ENCODE peak calls at places on chromosomes 6 and 20, in eight cellular contexts. O, D, T, J, X, I, F and M are unnamed samples.

GRCh38 chr20:19462491-19462890 is 250.0 kb downstream of the SLC24A3 start:
- DNase-seq in O (no peak), D (no peak), T (no peak), J (no peak), X (no peak), I (no peak), F (no peak), M (no peak)

GRCh38 chr6:42781811-42782688 is at the start of gene BICRAL:
- DNase-seq in O (peak; percentile 56), D (peak; percentile 53), T (peak; percentile 65), J (peak; percentile 92), X (peak; percentile 87), I (peak; percentile 74), F (no peak), M (peak; percentile 84)

GRCh38 chr6:128412680-128413079 is 107.7 kb downstream of the PTPRK start:
- DNase-seq in O (peak; percentile 13), D (no peak), T (no peak), J (no peak), X (no peak), I (no peak), F (no peak), M (no peak)

GRCh38 chr6:17897681-17898080 is 89.8 kb downstream of the KIF13A start:
- DNase-seq in O (no peak), D (no peak), T (no peak), J (no peak), X (no peak), I (no peak), F (no peak), M (no peak)

GRCh38 chr6:12605888-12606345 is 110.7 kb upstream of the PHACTR1 start:
- DNase-seq in O (peak; percentile 61), D (no peak), T (peak; percentile 52), J (peak; percentile 60), X (peak; percentile 60), I (peak; percentile 85), F (no peak), M (peak; percentile 51)

GRCh38 chr6:16759181-16759645 is 2.0 kb downstream of the ATXN1 start:
- DNase-seq in O (peak; percentile 19), D (no peak), T (no peak), J (no peak), X (peak; percentile 4), I (no peak), F (no peak), M (no peak)

GRCh38 chr20:45341939-45342862 is 6.0 kb downstream of the SDC4 start:
- DNase-seq in O (peak; percentile 62), D (no peak), T (no peak), J (peak; percentile 55), X (peak; percentile 80), I (no peak), F (no peak), M (peak; percentile 48)

GRCh38 chr6:154509421-154510143 is 903 bp downstream of the CNKSR3 start:
- DNase-seq in O (peak; percentile 53), D (peak; percentile 36), T (peak; percentile 25), J (peak; percentile 31), X (peak; percentile 26), I (no peak), F (no peak), M (peak; percentile 54)

GRCh38 chr6:125839471-125839870 is 48.7 kb downstream of the NCOA7 start:
- DNase-seq in O (no peak), D (no peak), T (no peak), J (no peak), X (no peak), I (no peak), F (no peak), M (no peak)

GRCh38 chr6:159789377-159790148 is at the start of gene TCP1:
- DNase-seq in O (peak; percentile 99), D (peak; percentile 95), T (peak; percentile 97), J (peak; percentile 97), X (peak; percentile 98), I (peak; percentile 99), F (peak; percentile 99), M (peak; percentile 98)

GRCh38 chr20:56676001-56676400 is 46.9 kb downstream of the TFAP2C start:
- DNase-seq in O (peak; percentile 15), D (no peak), T (no peak), J (no peak), X (no peak), I (no peak), F (no peak), M (no peak)

GRCh38 chr6:3334579-3334978 is 75.8 kb downstream of the PSMG4 start:
- DNase-seq in O (no peak), D (no peak), T (no peak), J (no peak), X (no peak), I (no peak), F (no peak), M (peak; percentile 30)

GRCh38 chr20:45433316-45433715 is 17.4 kb downstream of the PIGT start:
- DNase-seq in O (peak; percentile 26), D (no peak), T (no peak), J (no peak), X (no peak), I (no peak), F (no peak), M (no peak)

GRCh38 chr6:39029156-39030011 is 19.2 kb upstream of the GLP1R start:
- DNase-seq in O (no peak), D (peak; percentile 72), T (peak; percentile 53), J (peak; percentile 47), X (peak; percentile 81), I (peak; percentile 36), F (no peak), M (peak; percentile 59)

GRCh38 chr20:10093087-10093591 is 58.4 kb downstream of the ANKEF1 start:
- DNase-seq in O (peak; percentile 83), D (no peak), T (no peak), J (peak; percentile 79), X (peak; percentile 17), I (no peak), F (no peak), M (no peak)

GRCh38 chr6:47251396-47251795 is 58.3 kb downstream of the TNFRSF21 start:
- DNase-seq in O (no peak), D (no peak), T (no peak), J (no peak), X (no peak), I (no peak), F (no peak), M (no peak)

GRCh38 chr6:13508711-13509705 is 21.6 kb upstream of the GFOD1 start:
- DNase-seq in O (no peak), D (no peak), T (no peak), J (no peak), X (no peak), I (no peak), F (no peak), M (no peak)

GRCh38 chr6:44062771-44063560 is 64.3 kb downstream of the MRPL14 start:
- DNase-seq in O (peak; percentile 71), D (no peak), T (no peak), J (no peak), X (no peak), I (peak; percentile 58), F (no peak), M (peak; percentile 39)

GRCh38 chr20:58228484-58229197 is at the start of gene ANKRD60:
- DNase-seq in O (no peak), D (peak; percentile 44), T (no peak), J (no peak), X (no peak), I (no peak), F (no peak), M (peak; percentile 70)

GRCh38 chr6:37897321-37897720 is 77.8 kb downstream of the ZFAND3 start:
- DNase-seq in O (peak; percentile 58), D (no peak), T (no peak), J (peak; percentile 63), X (peak; percentile 24), I (no peak), F (no peak), M (no peak)
- TF ChIP-seq CTCF in O (no peak), D (no peak), T (no peak), J (no peak), X (no peak), I (no peak), F (no peak), M (no peak)

DNA sequence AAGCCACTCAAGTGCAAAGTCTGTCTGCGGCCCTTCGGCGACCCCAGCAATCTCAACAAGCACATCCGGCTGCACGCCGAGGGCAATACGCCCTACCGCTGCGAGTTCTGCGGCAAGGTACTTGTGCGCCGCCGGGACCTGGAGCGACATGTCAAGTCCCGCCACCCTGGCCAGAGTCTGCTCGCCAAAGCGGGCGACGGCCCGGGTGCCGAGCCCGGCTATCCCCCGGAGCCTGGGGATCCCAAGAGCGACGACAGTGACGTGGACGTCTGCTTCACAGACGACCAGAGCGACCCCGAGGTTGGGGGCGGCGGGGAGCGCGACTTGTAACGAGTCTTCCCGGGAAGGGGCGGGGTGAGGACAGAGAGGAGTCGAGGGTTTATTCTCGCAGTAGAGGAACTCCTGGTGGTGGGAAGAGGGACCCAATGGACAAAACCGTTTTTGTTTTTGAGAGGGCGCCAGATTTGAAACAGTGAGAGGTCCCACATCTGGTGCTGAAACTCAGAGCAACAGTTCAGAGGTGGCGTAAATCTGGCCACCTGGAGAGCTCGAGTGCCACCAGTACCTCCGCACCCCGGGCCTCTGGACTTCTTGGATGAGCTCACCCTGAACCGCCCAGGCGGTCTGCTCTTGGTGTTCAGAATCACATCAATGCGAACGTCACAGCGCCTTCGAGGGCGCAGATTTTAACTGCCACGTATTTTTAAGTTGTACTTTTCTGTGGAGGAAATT is 8.0 kb downstream of the PRDM13 start:
- DNase-seq in O (no peak), D (no peak), T (no peak), J (no peak), X (peak; percentile 37), I (peak; percentile 64), F (no peak), M (peak; percentile 58)
- TF ChIP-seq CTCF in O (no peak), D (no peak), T (peak; percentile 34), J (no peak), X (no peak), I (no peak), F (no peak), M (peak; percentile 16)

GRCh38 chr20:54650201-54650722 is 174.9 kb downstream of the DOK5 start:
- DNase-seq in O (no peak), D (no peak), T (no peak), J (no peak), X (no peak), I (no peak), F (no peak), M (no peak)

GRCh38 chr20:54646156-54646517 is 170.7 kb downstream of the DOK5 start:
- DNase-seq in O (no peak), D (no peak), T (no peak), J (no peak), X (no peak), I (no peak), F (no peak), M (no peak)

GRCh38 chr20:54651252-54651651 is 175.9 kb downstream of the DOK5 start:
- DNase-seq in O (no peak), D (no peak), T (no peak), J (no peak), X (no peak), I (no peak), F (no peak), M (no peak)

GRCh38 chr20:54648421-54649142 is 173.2 kb downstream of the DOK5 start:
- DNase-seq in O (no peak), D (no peak), T (no peak), J (no peak), X (no peak), I (no peak), F (no peak), M (no peak)

GRCh38 chr20:54649511-54649962 is 174.1 kb downstream of the DOK5 start:
- DNase-seq in O (peak; percentile 69), D (peak; percentile 52), T (peak; percentile 91), J (peak; percentile 78), X (peak; percentile 92), I (peak; percentile 77), F (no peak), M (peak; percentile 89)
- TF ChIP-seq CTCF in O (peak; percentile 80), D (peak; percentile 83), T (peak; percentile 90), J (peak; percentile 96), X (peak; percentile 88), I (peak; percentile 72), F (peak; percentile 36), M (peak; percentile 82)

GRCh38 chr20:18058661-18059467 is 1.1 kb upstream of the OVOL2 start:
- DNase-seq in O (peak; percentile 32), D (no peak), T (no peak), J (no peak), X (peak; percentile 45), I (no peak), F (no peak), M (peak; percentile 60)
- TF ChIP-seq CTCF in O (no peak), D (no peak), T (peak; percentile 8), J (no peak), X (no peak), I (no peak), F (no peak), M (no peak)